ENCODE peak calls at places on chromosomes 1 and 21, in nine cellular contexts. G, E, C, K, B, D, M, X and P are unnamed samples.

GRCh38 chr1:180462099-180462498 is 40.3 kb downstream of the ACBD6 start:
- DNase-seq in D (no peak), C (no peak), B (no peak), G (no peak), E (no peak), K (no peak), M (no peak), X (no peak), P (no peak)

GRCh38 chr1:109089242-109090015 is 1.1 kb upstream of the TMEM167B start:
- DNase-seq in D (no peak), X (peak), E (no peak), G (no peak), K (peak), B (peak), C (peak), M (peak), P (peak)

GRCh38 chr1:218330043-218330623 is 15.0 kb upstream of the TGFB2 start:
- DNase-seq in C (no peak), M (peak), X (peak), D (no peak), B (no peak), G (no peak), K (peak), E (no peak), P (no peak)

GRCh38 chr1:221268295-221268694 is 389.1 kb downstream of the HLX start:
- DNase-seq in B (no peak), X (no peak), C (no peak), M (no peak), E (no peak), G (no peak), D (no peak), K (no peak), P (no peak)

GRCh38 chr21:39885119-39885848 is 18.0 kb downstream of the PCP4 start:
- DNase-seq in B (no peak), E (no peak), X (no peak), D (no peak), G (no peak), K (no peak), M (no peak), C (peak), P (no peak)

GRCh38 chr21:36080386-36080785 is 10.6 kb downstream of the CBR1 start:
- DNase-seq in K (no peak), C (no peak), B (no peak), G (no peak), D (no peak), E (no peak), M (no peak), X (no peak), P (no peak)

GRCh38 chr1:66518654-66519053 is 15.3 kb upstream of the SGIP1 start:
- DNase-seq in X (no peak), M (no peak), B (no peak), D (no peak), E (no peak), C (no peak), K (no peak), G (no peak), P (no peak)

GRCh38 chr21:44065428-44065827 is 41.8 kb upstream of the PWP2 start:
- DNase-seq in X (peak), C (no peak), K (no peak), G (no peak), M (no peak), B (no peak), E (peak), D (no peak), P (no peak)

GRCh38 chr1:246534114-246534513 is 27.0 kb upstream of the SMYD3 start:
- DNase-seq in X (no peak), B (no peak), M (no peak), C (no peak), K (no peak), D (no peak), G (no peak), E (no peak), P (no peak)

GRCh38 chr1:201511925-201512539 is 5.1 kb upstream of the CSRP1 start:
- DNase-seq in B (peak), C (peak), D (peak), M (peak), K (no peak), G (no peak), E (peak), X (peak), P (no peak)

GRCh38 chr1:2583871-2584341 is 2.7 kb upstream of the PRXL2B start:
- DNase-seq in M (peak), C (no peak), X (no peak), K (peak), E (peak), B (no peak), G (no peak), D (peak), P (no peak)

GRCh38 chr1:226063362-226064167 is 1.0 kb downstream of the H3-3A start:
- DNase-seq in D (peak), K (peak), C (peak), G (no peak), X (peak), M (peak), E (no peak), B (no peak), P (no peak)

GRCh38 chr1:40313329-40313957 is 3.6 kb downstream of the COL9A2 start:
- DNase-seq in D (no peak), K (no peak), C (no peak), E (no peak), G (no peak), M (no peak), B (no peak), X (no peak), P (no peak)

GRCh38 chr21:36422279-36423098 is 37.3 kb downstream of the CHAF1B start:
- DNase-seq in C (peak), G (no peak), B (peak), M (peak), X (peak), E (peak), K (no peak), D (no peak), P (peak)

GRCh38 chr1:87786861-87787548 is 458.3 kb downstream of the LMO4 start:
- DNase-seq in C (no peak), M (no peak), X (no peak), B (no peak), E (no peak), K (no peak), G (no peak), D (no peak), P (no peak)